ENCODE peak calls at places on chromosome 19, in ten cellular contexts. I is HT-29; L is stimulated activated CD4-positive, alpha-beta T cell treated with anti-CD3 and anti-CD28 coated beads, Interleukin-2, amount 100 ng/mL, for 48 hours; R is nucleus accumbens; M is endothelial cell; G is ELR; P is bronchial epithelial cell; K is NCI-H2081; B is mesendoderm; Y is HS-27A. D is an unnamed sample.

GRCh38 chr19:53977429-53977990 is 13.9 kb upstream of the CACNG6 start:
- DNase-seq in I (peak), L (peak), R (peak), M (peak), G (peak), P (peak), K (no peak), B (peak), Y (peak), D (peak)

GRCh38 chr19:55855160-55855559 is 18.8 kb downstream of the NLRP4 start:
- DNase-seq in I (no peak), L (no peak), R (no peak), M (no peak), G (no peak), P (no peak), K (no peak), B (no peak), Y (no peak), D (no peak)

GRCh38 chr19:32674153-32674958 is 624 bp downstream of the ANKRD27 start:
- DNase-seq in I (peak), L (no peak), R (no peak), M (peak), G (peak), P (no peak), K (no peak), B (no peak), Y (no peak), D (no peak)

GRCh38 chr19:52398091-52398461 is 427 bp downstream of the ZNF528 start:
- DNase-seq in I (no peak), L (no peak), R (no peak), M (no peak), G (peak), P (no peak), K (no peak), B (no peak), Y (no peak), D (peak)

GRCh38 chr19:1389033-1389940 is 5.6 kb downstream of the NDUFS7 start:
- DNase-seq in I (no peak), L (no peak), R (peak), M (no peak), G (no peak), P (no peak), K (no peak), B (no peak), Y (no peak), D (no peak)

GRCh38 chr19:47258895-47259555 is 2.7 kb downstream of the CCDC9 start:
- DNase-seq in I (no peak), L (no peak), R (no peak), M (no peak), G (no peak), P (no peak), K (no peak), B (no peak), Y (no peak), D (no peak)

GRCh38 chr19:10565028-10565566 is 713 bp downstream of the KRI1 start:
- DNase-seq in I (peak), L (no peak), R (no peak), M (peak), G (peak), P (no peak), K (peak), B (peak), Y (no peak), D (peak)

GRCh38 chr19:35024095-35024494 is 6.2 kb upstream of the SCN1B start:
- DNase-seq in I (no peak), L (no peak), R (no peak), M (no peak), G (no peak), P (no peak), K (no peak), B (no peak), Y (no peak), D (no peak)

GRCh38 chr19:37933965-37934364 is 27.0 kb downstream of the SIPA1L3 start:
- DNase-seq in I (peak), L (no peak), R (no peak), M (no peak), G (no peak), P (peak), K (no peak), B (peak), Y (no peak), D (no peak)

GRCh38 chr19:19146000-19146608 is 7.8 kb upstream of the TMEM161A start:
- DNase-seq in I (peak), L (peak), R (peak), M (peak), G (peak), P (peak), K (peak), B (peak), Y (peak), D (peak)

GRCh38 chr19:56341948-56342347 is 27.3 kb upstream of the ZSCAN5A start:
- DNase-seq in I (no peak), L (no peak), R (no peak), M (no peak), G (peak), P (no peak), K (no peak), B (peak), Y (no peak), D (no peak)

GRCh38 chr19:48713041-48713863 is 6.3 kb downstream of the MAMSTR start:
- DNase-seq in I (peak), L (no peak), R (no peak), M (peak), G (peak), P (no peak), K (no peak), B (peak), Y (no peak), D (no peak)

GRCh38 chr19:11142528-11143171 is 12.9 kb downstream of the SPC24 start:
- DNase-seq in I (peak), L (no peak), R (peak), M (peak), G (peak), P (peak), K (no peak), B (peak), Y (peak), D (no peak)

GRCh38 chr19:3565177-3565576 is 7.6 kb upstream of the HMG20B start:
- DNase-seq in I (no peak), L (no peak), R (no peak), M (no peak), G (peak), P (no peak), K (no peak), B (no peak), Y (no peak), D (no peak)

GRCh38 chr19:2294377-2295335 is 12.7 kb upstream of the PEAK3 start:
- DNase-seq in I (no peak), L (no peak), R (peak), M (no peak), G (peak), P (no peak), K (no peak), B (no peak), Y (no peak), D (no peak)

GRCh38 chr19:12872941-12873890 is 8.0 kb downstream of the DNASE2 start:
- DNase-seq in I (peak), L (peak), R (no peak), M (no peak), G (peak), P (peak), K (no peak), B (peak), Y (no peak), D (no peak)

GRCh38 chr19:53915000-53915399 is 5.9 kb downstream of the CACNG7 start:
- DNase-seq in I (no peak), L (no peak), R (no peak), M (no peak), G (no peak), P (no peak), K (no peak), B (peak), Y (no peak), D (no peak)

GRCh38 chr19:492091-492531 is 4.2 kb upstream of the MADCAM1 start:
- DNase-seq in I (no peak), L (no peak), R (no peak), M (peak), G (no peak), P (no peak), K (no peak), B (no peak), Y (no peak), D (no peak)

GRCh38 chr19:4358709-4359626 is 15.6 kb downstream of the MPND start:
- DNase-seq in I (no peak), L (no peak), R (no peak), M (no peak), G (no peak), P (no peak), K (no peak), B (no peak), Y (no peak), D (no peak)

GRCh38 chr19:51719251-51719901 is 4.4 kb downstream of the HAS1 start:
- DNase-seq in I (no peak), L (no peak), R (peak), M (no peak), G (no peak), P (no peak), K (no peak), B (no peak), Y (no peak), D (no peak)

GRCh38 chr19:31627824-31628223 is 278.6 kb upstream of the TSHZ3 start:
- DNase-seq in I (no peak), L (no peak), R (no peak), M (no peak), G (no peak), P (no peak), K (no peak), B (no peak), Y (no peak), D (no peak)

GRCh38 chr19:57071414-57071813 is 48.4 kb upstream of the USP29 start:
- DNase-seq in I (no peak), L (no peak), R (peak), M (no peak), G (no peak), P (no peak), K (no peak), B (no peak), Y (no peak), D (no peak)

GRCh38 chr19:34733266-34733825 is 697 bp upstream of the ZNF181 start:
- DNase-seq in I (no peak), L (no peak), R (no peak), M (peak), G (peak), P (no peak), K (peak), B (peak), Y (no peak), D (peak)

GRCh38 chr19:1211494-1212234 is 6.1 kb downstream of the STK11 start:
- DNase-seq in I (no peak), L (no peak), R (no peak), M (no peak), G (no peak), P (no peak), K (no peak), B (peak), Y (no peak), D (no peak)

GRCh38 chr19:36009220-36009619 is 607 bp upstream of the SYNE4 start:
- DNase-seq in I (peak), L (peak), R (peak), M (peak), G (peak), P (peak), K (peak), B (peak), Y (no peak), D (peak)

GRCh38 chr19:7301525-7301924 is 7.3 kb upstream of the INSR start:
- DNase-seq in I (no peak), L (no peak), R (no peak), M (no peak), G (no peak), P (no peak), K (no peak), B (no peak), Y (no peak), D (no peak)

GRCh38 chr19:30969586-30969985 is 379.6 kb downstream of the TSHZ3 start:
- DNase-seq in I (no peak), L (no peak), R (no peak), M (no peak), G (no peak), P (no peak), K (no peak), B (no peak), Y (no peak), D (no peak)

GRCh38 chr19:47005164-47005641 is 14.4 kb upstream of the NPAS1 start:
- DNase-seq in I (no peak), L (no peak), R (no peak), M (no peak), G (no peak), P (no peak), K (no peak), B (peak), Y (no peak), D (no peak)

GRCh38 chr19:7550987-7551761 is 15.7 kb downstream of the PNPLA6 start:
- DNase-seq in I (peak), L (no peak), R (peak), M (peak), G (peak), P (peak), K (peak), B (peak), Y (no peak), D (no peak)

GRCh38 chr19:3333020-3333583 is 33.3 kb upstream of the NFIC start:
- DNase-seq in I (no peak), L (no peak), R (no peak), M (no peak), G (no peak), P (no peak), K (no peak), B (no peak), Y (no peak), D (no peak)

D was measured in NCI-H1105.